ENCODE peak calls at places on chromosome 9, in five cellular contexts. M is lung microvascular endothelial cell, T is ecto neural progenitor cell, Q is right atrium auricular region, K is fibroblast of gingiva. G is an unnamed sample.
A peak's percentile ranks its signal among the peaks of the same experiment; 100 is the strongest.

GRCh38 chr9:17578911-17579793 is at the start of gene SH3GL2:
- DNase-seq in Q (no peak), K (peak; percentile 4), M (peak; percentile 15), T (peak; percentile 70), G (peak; percentile 83)

GRCh38 chr9:134564431-134565170 is 77.0 kb upstream of the COL5A1 start:
- DNase-seq in M (no peak), Q (peak; percentile 38), T (no peak), K (peak; percentile 33), G (no peak)

GRCh38 chr9:2418619-2419018 is 203.0 kb upstream of the VLDLR start:
- DNase-seq in K (no peak), T (no peak), Q (no peak), M (peak; percentile 44), G (no peak)

GRCh38 chr9:114154597-114155102 is 687 bp upstream of the COL27A1 start:
- DNase-seq in Q (no peak), T (no peak), K (no peak), M (no peak), G (no peak)

GRCh38 chr9:114664181-114664580 is 6.6 kb upstream of the TEX53 start:
- DNase-seq in K (no peak), Q (no peak), T (no peak), M (no peak), G (no peak)

GRCh38 chr9:137550958-137551655 is 572 bp upstream of the MRPL41 start:
- DNase-seq in T (no peak), Q (peak; percentile 77), K (no peak), M (no peak), G (no peak)

GRCh38 chr9:27198175-27198574 is 89.2 kb downstream of the TEK start:
- DNase-seq in M (no peak), Q (no peak), K (no peak), T (no peak), G (no peak)

GRCh38 chr9:110555971-110556370 is 23.6 kb downstream of the SVEP1 start:
- DNase-seq in M (no peak), Q (peak; percentile 84), K (peak; percentile 95), T (no peak), G (no peak)

G was measured in D341Med.